ENCODE peak calls at places on chromosome 1, in six cellular contexts. M, F, U, Q, P and N are unnamed samples.

GRCh38 chr1:222370911-222371717 is 176.8 kb downstream of the HHIPL2 start:
- DNase-seq in M (no peak), F (peak; percentile 60), U (no peak), Q (peak; percentile 22), P (peak; percentile 89), N (no peak)

GRCh38 chr1:39266269-39266668 is 61.8 kb downstream of the MACF1 start:
- DNase-seq in M (peak; percentile 15), F (no peak), U (no peak), Q (no peak), P (peak; percentile 16), N (peak; percentile 31)

GRCh38 chr1:200458780-200459179 is 48.9 kb upstream of the ZNF281 start:
- DNase-seq in M (no peak), F (no peak), U (no peak), Q (no peak), P (no peak), N (no peak)

GRCh38 chr1:110060034-110060661 is 10.3 kb downstream of the ALX3 start:
- DNase-seq in M (peak; percentile 45), F (no peak), U (peak; percentile 21), Q (no peak), P (peak; percentile 34), N (peak; percentile 77)

GRCh38 chr1:240414237-240414636 is 197.7 kb downstream of the GREM2 start:
- DNase-seq in M (no peak), F (no peak), U (no peak), Q (no peak), P (peak; percentile 70), N (no peak)

GRCh38 chr1:28503117-28503516 is 2.7 kb upstream of the RCC1 start:
- DNase-seq in M (peak; percentile 43), F (no peak), U (no peak), Q (no peak), P (no peak), N (peak; percentile 46)

GRCh38 chr1:16905112-16905855 is 9.5 kb downstream of the RNU1-2 start:
- DNase-seq in M (peak; percentile 55), F (peak; percentile 88), U (no peak), Q (peak; percentile 90), P (peak; percentile 92), N (peak; percentile 94)

GRCh38 chr1:21667348-21668231 is 1.6 kb downstream of the RAP1GAP start:
- DNase-seq in M (no peak), F (no peak), U (no peak), Q (no peak), P (no peak), N (peak; percentile 32)

GRCh38 chr1:35558374-35559316 is 1.0 kb downstream of the NCDN start:
- DNase-seq in M (peak; percentile 57), F (no peak), U (no peak), Q (no peak), P (peak; percentile 11), N (peak; percentile 52)

GRCh38 chr1:194940336-194940735 is 1667.9 kb downstream of the KCNT2 start:
- DNase-seq in M (no peak), F (no peak), U (no peak), Q (no peak), P (no peak), N (no peak)

GRCh38 chr1:212718499-212718898 is 18.9 kb upstream of the BATF3 start:
- DNase-seq in M (no peak), F (no peak), U (no peak), Q (no peak), P (peak; percentile 27), N (peak; percentile 24)

GRCh38 chr1:199522338-199522737 is 505.2 kb upstream of the NR5A2 start:
- DNase-seq in M (no peak), F (no peak), U (no peak), Q (no peak), P (no peak), N (no peak)

GRCh38 chr1:54842963-54843362 is 41.8 kb upstream of the TTC22 start:
- DNase-seq in M (no peak), F (no peak), U (no peak), Q (no peak), P (no peak), N (no peak)